ENCODE peak calls at places on chromosomes 2 and 18, in five cellular contexts. Z, I, Q, N and T are unnamed samples.

GRCh38 chr2:228245601-228246000 is 64.1 kb upstream of the SPHKAP start:
- DNase-seq in Q (no peak), I (no peak), N (no peak), Z (no peak), T (no peak)

GRCh38 chr18:44912740-44913478 is 232.2 kb downstream of the SETBP1 start:
- DNase-seq in I (no peak), Z (no peak), N (no peak), Q (no peak), T (no peak)

GRCh38 chr2:140085674-140086073 is 1305.5 kb upstream of the NXPH2 start:
- DNase-seq in N (no peak), I (no peak), Z (no peak), Q (no peak), T (no peak)

GRCh38 chr2:64482765-64483504 is 29.0 kb downstream of the LGALSL start:
- DNase-seq in I (no peak), N (no peak), Z (peak), Q (peak), T (no peak)

GRCh38 chr2:98664323-98664722 is 55.9 kb downstream of the UNC50 start:
- DNase-seq in Q (no peak), Z (no peak), I (no peak), N (no peak), T (no peak)

GRCh38 chr2:45763797-45764196 is 112.3 kb downstream of the PRKCE start:
- DNase-seq in Z (no peak), I (no peak), Q (no peak), N (no peak), T (no peak)

GRCh38 chr2:227163445-227163997 is 484 bp downstream of the COL4A4 start:
- DNase-seq in I (peak), Z (no peak), Q (no peak), N (peak), T (no peak)

GRCh38 chr2:134120160-134120717 is 133.6 kb upstream of the MGAT5 start:
- DNase-seq in Q (no peak), N (no peak), Z (no peak), I (peak), T (no peak)

GRCh38 chr18:48333563-48333962 is 75.6 kb downstream of the ZBTB7C start:
- DNase-seq in Z (no peak), I (no peak), Q (peak), N (no peak), T (no peak)

GRCh38 chr2:131724019-131724418 is 196.3 kb downstream of the CCDC74A start:
- DNase-seq in Z (no peak), I (peak), N (no peak), Q (no peak), T (no peak)

GRCh38 chr2:136932700-136933099 is 167.4 kb downstream of the THSD7B start:
- DNase-seq in I (peak), N (peak), Z (peak), Q (no peak), T (no peak)

GRCh38 chr2:190467575-190468083 is 59.5 kb downstream of the MFSD6 start:
- DNase-seq in N (no peak), Q (no peak), Z (peak), I (no peak), T (no peak)

GRCh38 chr2:705971-706511 is 28.8 kb upstream of the TMEM18 start:
- DNase-seq in Z (no peak), I (no peak), Q (no peak), N (peak), T (no peak)

GRCh38 chr2:12718662-12719399 is 2.1 kb downstream of the TRIB2 start:
- DNase-seq in Z (no peak), Q (no peak), I (peak), N (no peak), T (no peak)

DNA sequence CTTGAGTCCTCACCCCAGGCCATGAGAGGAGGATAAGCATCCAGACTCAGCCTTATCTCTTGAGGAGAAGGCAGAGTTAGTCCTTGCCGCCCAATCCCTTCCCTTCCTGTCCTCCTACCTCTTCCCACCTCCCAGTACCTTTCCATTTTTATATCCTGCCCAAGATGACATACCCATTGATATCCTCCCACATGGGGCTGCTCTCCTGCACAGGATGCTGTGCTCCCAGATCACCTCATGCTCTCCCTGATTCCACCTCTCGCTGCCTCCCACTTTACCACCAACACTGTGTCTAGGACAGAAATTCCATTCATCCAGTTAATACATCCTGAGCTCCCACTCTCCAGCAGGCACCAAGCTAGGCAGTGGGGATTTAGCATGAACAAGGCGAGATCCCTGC is 182.4 kb downstream of the GFPT1 start:
- DNase-seq in Q (no peak), Z (no peak), I (no peak), N (no peak), T (no peak)
- TF ChIP-seq CTCF in Q (no peak), Z (no peak), I (no peak), N (no peak), T (no peak)

GRCh38 chr2:176092270-176093144 is at the start of gene HOXD13:
- DNase-seq in N (no peak), Q (no peak), Z (no peak), I (no peak), T (no peak)

GRCh38 chr2:176094307-176094706 is 1.8 kb downstream of the HOXD13 start:
- DNase-seq in Z (no peak), Q (no peak), N (no peak), I (no peak), T (no peak)

GRCh38 chr2:176091329-176092258 is 927 bp upstream of the HOXD13 start:
- DNase-seq in Z (no peak), Q (no peak), N (no peak), I (no peak), T (no peak)

GRCh38 chr2:176093889-176094232 is 1.3 kb downstream of the HOXD13 start:
- DNase-seq in N (no peak), Z (no peak), Q (no peak), I (no peak), T (no peak)

DNA sequence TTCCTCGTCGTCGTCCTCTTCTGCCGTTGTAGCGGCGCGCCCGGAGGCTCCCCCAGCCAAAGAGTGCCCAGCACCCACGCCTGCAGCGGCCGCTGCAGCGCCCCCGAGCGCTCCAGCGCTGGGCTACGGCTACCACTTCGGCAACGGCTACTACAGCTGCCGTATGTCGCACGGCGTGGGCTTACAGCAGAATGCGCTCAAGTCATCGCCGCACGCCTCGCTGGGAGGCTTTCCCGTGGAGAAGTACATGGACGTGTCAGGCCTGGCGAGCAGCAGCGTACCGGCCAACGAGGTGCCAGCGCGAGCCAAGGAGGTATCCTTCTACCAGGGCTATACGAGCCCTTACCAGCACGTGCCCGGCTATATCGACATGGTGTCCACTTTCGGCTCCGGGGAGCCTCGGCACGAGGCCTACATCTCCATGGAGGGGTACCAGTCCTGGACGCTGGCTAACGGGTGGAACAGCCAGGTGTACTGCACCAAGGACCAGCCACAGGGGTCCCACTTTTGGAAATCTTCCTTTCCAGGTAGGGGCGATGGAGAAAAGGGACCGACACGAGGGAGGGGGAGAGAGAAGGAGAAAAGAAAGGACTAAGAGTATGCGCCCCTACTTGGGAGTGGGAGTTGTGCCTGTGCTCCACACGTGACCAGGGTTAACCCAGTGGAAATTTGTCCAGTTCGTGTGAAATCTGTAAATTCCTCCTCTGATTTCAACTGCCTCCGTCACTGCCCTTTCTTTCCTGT is 796 bp downstream of the HOXD13 start:
- DNase-seq in I (no peak), Z (no peak), N (no peak), Q (no peak), T (no peak)
- TF ChIP-seq CTCF in I (no peak), Z (peak), N (no peak), Q (no peak), T (no peak)

GRCh38 chr18:26104037-26104436 is 13.6 kb upstream of the SS18 start:
- DNase-seq in N (no peak), Q (no peak), Z (no peak), I (no peak), T (no peak)

GRCh38 chr18:26103579-26103978 is 13.2 kb upstream of the SS18 start:
- DNase-seq in N (no peak), I (peak), Z (no peak), Q (no peak), T (no peak)
- TF ChIP-seq CTCF in N (no peak), I (peak), Z (peak), Q (no peak), T (no peak)

DNA sequence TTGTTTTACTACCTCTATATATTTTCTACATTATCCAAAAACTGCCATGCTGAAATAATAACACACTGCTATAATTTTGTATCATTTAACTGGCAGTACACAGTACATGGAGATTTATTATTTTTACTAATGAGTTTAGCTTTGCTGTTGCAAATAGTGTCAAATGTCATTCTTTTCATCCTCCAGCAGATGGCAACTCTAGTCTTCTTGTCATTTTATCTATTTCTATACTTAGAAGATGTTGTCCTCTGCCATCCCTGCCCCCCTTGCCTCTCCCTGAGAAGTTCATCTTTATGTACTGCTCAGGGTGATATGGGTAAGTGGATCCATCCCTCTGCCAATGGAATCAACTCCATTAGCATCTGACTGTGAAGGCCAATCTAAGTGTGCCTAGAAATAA is 21.7 kb upstream of the LRRTM1 start:
- DNase-seq in Z (peak), I (no peak), N (no peak), Q (no peak), T (no peak)
- TF ChIP-seq CTCF in Z (peak), I (peak), N (no peak), Q (no peak), T (no peak)

GRCh38 chr18:32669549-32670165 is 103.2 kb downstream of the KLHL14 start:
- DNase-seq in N (no peak), Q (no peak), Z (no peak), I (no peak), T (no peak)
- TF ChIP-seq CTCF in N (no peak), Q (no peak), Z (no peak), I (peak), T (peak)

DNA sequence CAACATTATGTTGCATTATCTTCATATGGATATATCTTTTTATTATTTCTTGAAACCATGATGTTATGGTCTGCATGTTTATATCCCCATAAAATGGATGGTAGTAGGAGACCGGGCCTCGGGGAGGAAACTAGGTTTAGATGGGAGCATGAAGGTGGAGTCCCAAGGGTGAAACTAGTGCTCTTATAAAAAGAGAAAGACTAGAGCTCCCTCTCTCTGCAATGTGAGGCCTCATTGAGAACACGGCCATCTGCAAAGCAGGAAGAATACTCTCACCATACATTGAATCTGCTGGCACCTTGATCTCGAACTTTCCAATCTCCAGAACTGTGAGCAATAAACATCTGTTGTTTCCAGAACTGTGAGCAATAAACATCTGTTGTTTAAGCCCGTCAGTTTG is 64.0 kb downstream of the NXPH2 start:
- DNase-seq in I (no peak), Z (no peak), Q (no peak), N (peak), T (no peak)
- TF ChIP-seq CTCF in I (no peak), Z (no peak), Q (no peak), N (peak), T (no peak)

GRCh38 chr2:106882658-106883057 is 3.3 kb downstream of the ST6GAL2 start:
- DNase-seq in Q (no peak), N (no peak), Z (no peak), I (no peak), T (no peak)
- TF ChIP-seq CTCF in Q (no peak), N (no peak), Z (peak), I (no peak), T (no peak)

GRCh38 chr18:46061387-46061786 is 10.7 kb downstream of the PSTPIP2 start:
- DNase-seq in Z (no peak), Q (no peak), I (no peak), N (no peak), T (no peak)
- TF ChIP-seq CTCF in Z (no peak), Q (no peak), I (no peak), N (no peak), T (no peak)

DNA sequence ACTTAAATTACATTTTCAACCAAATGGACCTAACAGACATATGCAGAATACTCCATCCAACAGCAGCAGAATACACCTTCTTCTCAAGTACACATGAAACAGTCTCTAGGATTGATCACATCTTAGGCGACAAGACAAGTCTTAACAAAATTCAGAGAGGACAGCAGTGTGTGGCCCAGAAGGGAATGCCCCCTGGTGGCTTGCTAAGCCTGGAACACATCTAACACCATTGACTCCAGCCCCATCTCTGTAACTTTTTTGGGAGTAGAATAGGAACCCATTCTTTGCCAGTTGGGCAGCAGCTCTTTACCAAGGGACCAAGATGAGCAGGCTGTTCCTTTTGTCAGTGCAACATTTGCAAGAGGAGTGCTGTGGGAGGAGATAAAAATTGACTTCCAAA is 249.9 kb downstream of the PLCL1 start:
- DNase-seq in I (peak), Q (peak), N (peak), Z (peak), T (no peak)
- TF ChIP-seq CTCF in I (no peak), Q (no peak), N (peak), Z (peak), T (peak)